ENCODE peak calls at places on chromosomes 13 and 19, in six cellular contexts. One of them, this sample, is unnamed. For H3K4me1, the result is how much of the 10 kb centered on the place peaks cover.

GRCh38 chr19:31113250-31113685 is 236.0 kb downstream of the TSHZ3 start:
- DNase-seq in Peyer's patch: no peak
- DNase-seq in psoas muscle: no peak
- DNase-seq in A549: no peak
- DNase-seq in tibial artery: no peak
- DNase-seq in heart right ventricle: no peak
- DNase-seq in this sample: no peak

GRCh38 chr19:45264781-45265317 is 13.8 kb downstream of the MARK4 start:
- DNase-seq in tibial artery: no peak
- DNase-seq in Peyer's patch: no peak
- DNase-seq in A549: no peak
- DNase-seq in heart right ventricle: no peak
- DNase-seq in psoas muscle: no peak
- DNase-seq in this sample: no peak

GRCh38 chr13:106696140-106696539 is 128.2 kb upstream of the ARGLU1 start:
- DNase-seq in tibial artery: no peak
- DNase-seq in psoas muscle: no peak
- DNase-seq in heart right ventricle: no peak
- DNase-seq in Peyer's patch: no peak
- DNase-seq in A549: no peak
- DNase-seq in this sample: no peak

GRCh38 chr19:5893907-5894703 is 9.5 kb downstream of the NDUFA11 start:
- DNase-seq in tibial artery: no peak
- DNase-seq in heart right ventricle: peak
- DNase-seq in Peyer's patch: no peak
- DNase-seq in A549: no peak
- DNase-seq in psoas muscle: no peak
- DNase-seq in this sample: no peak

GRCh38 chr13:51793570-51794273 is 10.2 kb downstream of the DHRS12 start:
- DNase-seq in tibial artery: no peak
- DNase-seq in Peyer's patch: peak
- DNase-seq in heart right ventricle: no peak
- DNase-seq in psoas muscle: no peak
- DNase-seq in A549: no peak
- DNase-seq in this sample: no peak

GRCh38 chr13:40116008-40116407 is 460.5 kb downstream of the COG6 start:
- DNase-seq in Peyer's patch: peak
- DNase-seq in tibial artery: no peak
- DNase-seq in heart right ventricle: peak
- DNase-seq in A549: peak
- DNase-seq in psoas muscle: no peak
- DNase-seq in this sample: peak

GRCh38 chr19:58218899-58219298 is 9.8 kb upstream of the ZNF544 start:
- DNase-seq in A549: no peak
- DNase-seq in Peyer's patch: no peak
- DNase-seq in psoas muscle: no peak
- DNase-seq in heart right ventricle: no peak
- DNase-seq in tibial artery: no peak
- DNase-seq in this sample: no peak

GRCh38 chr19:15640294-15640903 is at the start of gene CYP4F3:
- DNase-seq in psoas muscle: no peak
- DNase-seq in heart right ventricle: peak
- DNase-seq in tibial artery: no peak
- DNase-seq in A549: peak
- DNase-seq in Peyer's patch: peak
- DNase-seq in this sample: peak

GRCh38 chr13:112764864-112765561 is 75.2 kb downstream of the ATP11A start:
- DNase-seq in tibial artery: no peak
- DNase-seq in psoas muscle: no peak
- DNase-seq in Peyer's patch: no peak
- DNase-seq in heart right ventricle: no peak
- DNase-seq in A549: no peak
- DNase-seq in this sample: no peak

GRCh38 chr19:13398780-13399726 is 107.2 kb downstream of the CACNA1A start:
- DNase-seq in A549: peak
- DNase-seq in Peyer's patch: no peak
- DNase-seq in tibial artery: no peak
- DNase-seq in heart right ventricle: no peak
- DNase-seq in psoas muscle: no peak
- DNase-seq in this sample: no peak

GRCh38 chr13:33789757-33790156 is 28.2 kb upstream of the RFC3 start:
- DNase-seq in A549: no peak
- DNase-seq in Peyer's patch: no peak
- DNase-seq in psoas muscle: no peak
- DNase-seq in tibial artery: no peak
- DNase-seq in heart right ventricle: no peak
- DNase-seq in this sample: no peak

GRCh38 chr19:16062789-16063188 is 13.5 kb upstream of the TPM4 start:
- DNase-seq in psoas muscle: no peak
- DNase-seq in heart right ventricle: peak
- DNase-seq in A549: no peak
- DNase-seq in tibial artery: no peak
- DNase-seq in Peyer's patch: peak
- DNase-seq in this sample: no peak

GRCh38 chr13:83780201-83780600 is 102.1 kb downstream of the SLITRK1 start:
- DNase-seq in heart right ventricle: no peak
- DNase-seq in psoas muscle: no peak
- DNase-seq in tibial artery: no peak
- DNase-seq in A549: no peak
- DNase-seq in Peyer's patch: no peak
- DNase-seq in this sample: no peak

GRCh38 chr13:67048793-67049150 is 181.4 kb downstream of the PCDH9 start:
- DNase-seq in tibial artery: no peak
- DNase-seq in psoas muscle: no peak
- DNase-seq in Peyer's patch: no peak
- DNase-seq in heart right ventricle: peak
- DNase-seq in A549: no peak
- DNase-seq in this sample: no peak

GRCh38 chr19:45206328-45206727 is 27.7 kb downstream of the BLOC1S3 start:
- DNase-seq in Peyer's patch: no peak
- DNase-seq in psoas muscle: no peak
- DNase-seq in tibial artery: no peak
- DNase-seq in A549: no peak
- DNase-seq in heart right ventricle: no peak
- DNase-seq in this sample: no peak

GRCh38 chr19:3289971-3290569 is 65.6 kb downstream of the CELF5 start:
- DNase-seq in A549: no peak
- DNase-seq in heart right ventricle: no peak
- DNase-seq in psoas muscle: no peak
- DNase-seq in tibial artery: no peak
- DNase-seq in Peyer's patch: no peak
- DNase-seq in this sample: no peak

GRCh38 chr19:34457446-34457845 is 24.1 kb upstream of the WTIP start:
- DNase-seq in Peyer's patch: no peak
- DNase-seq in heart right ventricle: no peak
- DNase-seq in tibial artery: no peak
- DNase-seq in A549: no peak
- DNase-seq in psoas muscle: no peak
- DNase-seq in this sample: no peak

GRCh38 chr19:35222373-35223005 is 6.0 kb downstream of the FAM187B start:
- DNase-seq in Peyer's patch: peak
- DNase-seq in tibial artery: no peak
- DNase-seq in heart right ventricle: no peak
- DNase-seq in A549: no peak
- DNase-seq in psoas muscle: no peak
- DNase-seq in this sample: no peak

GRCh38 chr13:30998548-30999140 is 66.2 kb downstream of the TEX26 start:
- DNase-seq in tibial artery: no peak
- DNase-seq in Peyer's patch: no peak
- DNase-seq in heart right ventricle: no peak
- DNase-seq in A549: no peak
- DNase-seq in psoas muscle: no peak
- DNase-seq in this sample: no peak

GRCh38 chr13:46759861-46760260 is 37.1 kb downstream of the ESD start:
- DNase-seq in tibial artery: no peak
- DNase-seq in A549: no peak
- DNase-seq in heart right ventricle: no peak
- DNase-seq in psoas muscle: no peak
- DNase-seq in Peyer's patch: no peak
- DNase-seq in this sample: no peak

GRCh38 chr13:95745752-95746151 is 68.8 kb downstream of the DNAJC3 start:
- DNase-seq in A549: no peak
- DNase-seq in tibial artery: no peak
- DNase-seq in psoas muscle: no peak
- DNase-seq in Peyer's patch: no peak
- DNase-seq in heart right ventricle: no peak
- DNase-seq in this sample: no peak

DNA sequence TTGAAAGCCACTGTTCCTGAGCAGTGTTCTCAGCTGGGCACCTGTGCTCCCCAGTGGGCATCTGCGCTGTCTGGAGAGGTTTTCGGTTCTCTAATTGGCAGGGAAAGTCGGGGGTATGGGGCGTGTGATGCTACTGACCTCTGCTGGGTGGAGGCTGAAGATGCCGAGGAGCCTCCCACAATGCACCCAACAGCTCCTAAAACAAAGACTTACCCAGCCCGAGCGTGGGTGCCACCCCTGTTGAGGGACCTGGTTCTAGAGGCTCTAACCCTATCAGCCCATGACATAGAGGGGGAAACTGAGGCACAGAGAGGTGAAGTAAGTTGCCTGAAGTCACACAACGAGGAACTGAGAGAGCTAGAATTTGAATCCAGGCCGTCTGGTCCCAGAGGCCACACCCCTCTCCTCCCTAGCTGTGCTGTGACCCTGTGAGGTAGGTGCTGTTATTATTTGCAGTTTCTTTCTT is 2.3 kb downstream of the SPACA4 start:
- DNase-seq in psoas muscle: no peak
- DNase-seq in A549: peak
- DNase-seq in Peyer's patch: peak
- DNase-seq in tibial artery: peak
- DNase-seq in heart right ventricle: no peak
- DNase-seq in this sample: no peak
- TF ChIP-seq CTCF in psoas muscle: peak
- TF ChIP-seq CTCF in A549: peak
- TF ChIP-seq CTCF in Peyer's patch: peak
- TF ChIP-seq CTCF in tibial artery: peak
- TF ChIP-seq CTCF in heart right ventricle: peak
- TF ChIP-seq CTCF in this sample: peak

GRCh38 chr13:79871594-79871993 is 390.6 kb downstream of the NDFIP2 start:
- DNase-seq in psoas muscle: no peak
- DNase-seq in tibial artery: no peak
- DNase-seq in A549: no peak
- DNase-seq in Peyer's patch: no peak
- DNase-seq in heart right ventricle: no peak
- DNase-seq in this sample: no peak

GRCh38 chr13:79867248-79867647 is 386.3 kb downstream of the NDFIP2 start:
- DNase-seq in A549: no peak
- DNase-seq in Peyer's patch: no peak
- DNase-seq in tibial artery: no peak
- DNase-seq in heart right ventricle: no peak
- DNase-seq in psoas muscle: no peak
- DNase-seq in this sample: no peak

GRCh38 chr13:79869326-79869725 is 388.4 kb downstream of the NDFIP2 start:
- DNase-seq in tibial artery: no peak
- DNase-seq in A549: no peak
- DNase-seq in heart right ventricle: no peak
- DNase-seq in Peyer's patch: no peak
- DNase-seq in psoas muscle: no peak
- DNase-seq in this sample: no peak

GRCh38 chr13:79870766-79871165 is 389.8 kb downstream of the NDFIP2 start:
- DNase-seq in psoas muscle: no peak
- DNase-seq in tibial artery: no peak
- DNase-seq in A549: no peak
- DNase-seq in Peyer's patch: no peak
- DNase-seq in heart right ventricle: no peak
- DNase-seq in this sample: no peak

DNA sequence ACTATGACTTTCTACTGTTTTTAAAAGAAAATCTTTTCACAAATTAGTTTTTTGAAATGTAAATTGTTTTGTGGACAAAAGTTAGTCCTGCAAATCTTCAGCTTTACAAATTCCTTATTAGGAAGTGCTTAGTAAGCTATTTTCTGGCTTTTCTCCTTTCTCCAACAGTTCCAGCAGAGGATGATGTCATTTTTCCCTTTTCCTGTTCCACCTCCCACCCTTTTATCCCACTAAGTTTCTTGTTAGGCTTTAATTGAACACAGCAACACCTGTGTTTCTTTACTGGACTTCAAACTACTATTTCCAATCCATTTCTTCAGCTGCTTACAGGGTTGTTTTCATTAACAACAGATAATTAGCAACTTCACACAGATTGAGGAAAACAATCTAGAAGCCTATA is 389.2 kb downstream of the NDFIP2 start:
- DNase-seq in A549: no peak
- DNase-seq in Peyer's patch: no peak
- DNase-seq in psoas muscle: no peak
- DNase-seq in tibial artery: no peak
- DNase-seq in heart right ventricle: no peak
- DNase-seq in this sample: no peak
- H3K27ac ChIP-seq in A549: no peak
- H3K27ac ChIP-seq in Peyer's patch: no peak
- H3K27ac ChIP-seq in psoas muscle: no peak
- H3K27ac ChIP-seq in tibial artery: no peak
- H3K27ac ChIP-seq in heart right ventricle: no peak
- H3K27ac ChIP-seq in this sample: no peak

GRCh38 chr19:2051771-2052704 is 994 bp upstream of the MKNK2 start:
- DNase-seq in tibial artery: no peak
- DNase-seq in A549: no peak
- DNase-seq in Peyer's patch: peak
- DNase-seq in heart right ventricle: peak
- DNase-seq in psoas muscle: peak
- DNase-seq in this sample: peak

GRCh38 chr19:2050991-2051770 is at the start of gene MKNK2:
- DNase-seq in heart right ventricle: peak
- DNase-seq in tibial artery: peak
- DNase-seq in Peyer's patch: peak
- DNase-seq in A549: peak
- DNase-seq in psoas muscle: peak
- DNase-seq in this sample: peak

GRCh38 chr19:2048959-2049740 is 1.9 kb downstream of the MKNK2 start:
- DNase-seq in A549: no peak
- DNase-seq in tibial artery: peak
- DNase-seq in heart right ventricle: no peak
- DNase-seq in Peyer's patch: peak
- DNase-seq in psoas muscle: peak
- DNase-seq in this sample: no peak

GRCh38 chr19:2049741-2050348 is 1.2 kb downstream of the MKNK2 start:
- DNase-seq in A549: no peak
- DNase-seq in tibial artery: peak
- DNase-seq in Peyer's patch: peak
- DNase-seq in heart right ventricle: peak
- DNase-seq in psoas muscle: peak
- DNase-seq in this sample: peak

GRCh38 chr19:2050349-2050990 is 574 bp downstream of the MKNK2 start:
- DNase-seq in tibial artery: no peak
- DNase-seq in psoas muscle: no peak
- DNase-seq in heart right ventricle: no peak
- DNase-seq in A549: no peak
- DNase-seq in Peyer's patch: no peak
- DNase-seq in this sample: no peak
- H3K4me1 ChIP-seq in tibial artery: half or more
- H3K4me1 ChIP-seq in psoas muscle: half or more
- H3K4me1 ChIP-seq in heart right ventricle: half or more
- H3K4me1 ChIP-seq in A549: half or more
- H3K4me1 ChIP-seq in Peyer's patch: half or more
- H3K4me1 ChIP-seq in this sample: under half

DNA sequence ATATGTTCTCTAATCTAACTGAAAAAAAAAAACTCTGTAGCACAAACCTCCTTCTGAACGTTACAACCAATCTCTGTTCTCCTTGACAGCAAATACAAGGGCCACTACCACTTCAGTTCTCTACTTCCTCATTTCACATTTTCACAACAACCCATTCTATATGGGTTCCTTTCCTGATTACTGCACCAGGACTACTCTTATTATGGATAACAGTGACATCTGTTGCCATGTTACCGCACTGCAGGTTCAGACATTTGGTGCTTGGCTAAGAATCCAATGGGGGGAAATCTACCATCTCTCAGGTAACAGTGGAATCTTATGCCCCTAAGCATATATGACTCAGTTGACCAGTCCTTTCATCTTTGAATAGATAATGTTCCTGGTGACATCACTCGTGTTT is 11.6 kb upstream of the FPR3 start:
- DNase-seq in psoas muscle: no peak
- DNase-seq in tibial artery: no peak
- DNase-seq in A549: no peak
- DNase-seq in heart right ventricle: no peak
- DNase-seq in Peyer's patch: no peak
- DNase-seq in this sample: no peak
- TF ChIP-seq CTCF in psoas muscle: no peak
- TF ChIP-seq CTCF in tibial artery: no peak
- TF ChIP-seq CTCF in A549: no peak
- TF ChIP-seq CTCF in heart right ventricle: no peak
- TF ChIP-seq CTCF in Peyer's patch: no peak
- TF ChIP-seq CTCF in this sample: no peak

This sample was measured in uterus.